ENCODE peak calls at places on chromosome 4, in six cellular contexts. O, P, X, C, L and J are unnamed samples.

GRCh38 chr4:41745292-41746024 is 3.1 kb downstream of the PHOX2B start:
- DNase-seq in O (no peak), P (no peak), X (no peak), C (no peak), L (no peak), J (no peak)

GRCh38 chr4:78629991-78630541 is 78.5 kb downstream of the ANXA3 start:
- DNase-seq in O (peak; percentile 28), P (no peak), X (no peak), C (no peak), L (no peak), J (no peak)

GRCh38 chr4:96685691-96686090 is 845.8 kb downstream of the PDHA2 start:
- DNase-seq in O (no peak), P (no peak), X (no peak), C (no peak), L (no peak), J (no peak)

GRCh38 chr4:137623013-137623412 is 90.7 kb upstream of the PCDH18 start:
- DNase-seq in O (no peak), P (no peak), X (no peak), C (peak; percentile 2), L (no peak), J (no peak)

GRCh38 chr4:145218251-145218650 is 37.9 kb upstream of the OTUD4 start:
- DNase-seq in O (no peak), P (peak; percentile 20), X (no peak), C (no peak), L (no peak), J (no peak)

GRCh38 chr4:76690906-76691275 is 207.1 kb downstream of the SOWAHB start:
- DNase-seq in O (no peak), P (no peak), X (no peak), C (no peak), L (no peak), J (no peak)

GRCh38 chr4:157992038-157992706 is 180.7 kb downstream of the GASK1B start:
- DNase-seq in O (peak; percentile 11), P (no peak), X (no peak), C (peak; percentile 60), L (peak; percentile 73), J (peak; percentile 38)

GRCh38 chr4:19776021-19776459 is 475.7 kb upstream of the SLIT2 start:
- DNase-seq in O (no peak), P (no peak), X (peak; percentile 10), C (no peak), L (peak; percentile 84), J (no peak)

GRCh38 chr4:141660880-141661279 is 24.5 kb downstream of the IL15 start:
- DNase-seq in O (no peak), P (no peak), X (no peak), C (no peak), L (no peak), J (no peak)

GRCh38 chr4:2714071-2714770 is 41.9 kb downstream of the TNIP2 start:
- DNase-seq in O (no peak), P (no peak), X (no peak), C (no peak), L (no peak), J (no peak)

GRCh38 chr4:84381759-84382158 is 117.3 kb downstream of the NKX6-1 start:
- DNase-seq in O (no peak), P (no peak), X (no peak), C (no peak), L (no peak), J (no peak)

GRCh38 chr4:159551268-159551667 is 448.4 kb downstream of the RAPGEF2 start:
- DNase-seq in O (no peak), P (no peak), X (no peak), C (no peak), L (no peak), J (no peak)

GRCh38 chr4:53199356-53199755 is 166.5 kb downstream of the SCFD2 start:
- DNase-seq in O (no peak), P (no peak), X (no peak), C (no peak), L (no peak), J (no peak)
- TF ChIP-seq ZNF274 in O (no peak), P (no peak), X (no peak), C (no peak), L (no peak), J (no peak)

GRCh38 chr4:146398896-146399443 is 122.8 kb downstream of the SLC10A7 start:
- DNase-seq in O (no peak), P (no peak), X (no peak), C (no peak), L (no peak), J (no peak)
- H3K4me1 ChIP-seq in O (peaks cover 6% of the 10 kb centered on the region), P (no peaks in the 10 kb centered on the region), X (no peaks in the 10 kb centered on the region), C (no peaks in the 10 kb centered on the region), L (no peaks in the 10 kb centered on the region), J (no peaks in the 10 kb centered on the region)

GRCh38 chr4:743463-744211 is 38.0 kb downstream of the PCGF3 start:
- DNase-seq in O (no peak), P (no peak), X (no peak), C (no peak), L (no peak), J (no peak)

GRCh38 chr4:742096-742741 is 36.6 kb downstream of the PCGF3 start:
- DNase-seq in O (no peak), P (no peak), X (no peak), C (no peak), L (no peak), J (no peak)

GRCh38 chr4:744212-744841 is 38.7 kb downstream of the PCGF3 start:
- DNase-seq in O (no peak), P (no peak), X (no peak), C (no peak), L (no peak), J (no peak)

GRCh38 chr4:740656-741282 is 35.1 kb downstream of the PCGF3 start:
- DNase-seq in O (no peak), P (no peak), X (no peak), C (no peak), L (no peak), J (no peak)

GRCh38 chr4:742742-743311 is 37.2 kb downstream of the PCGF3 start:
- DNase-seq in O (peak; percentile 75), P (no peak), X (no peak), C (peak; percentile 30), L (peak; percentile 13), J (peak; percentile 33)
- TF ChIP-seq ZNF274 in O (no peak), P (no peak), X (no peak), C (no peak), L (no peak), J (no peak)

DNA sequence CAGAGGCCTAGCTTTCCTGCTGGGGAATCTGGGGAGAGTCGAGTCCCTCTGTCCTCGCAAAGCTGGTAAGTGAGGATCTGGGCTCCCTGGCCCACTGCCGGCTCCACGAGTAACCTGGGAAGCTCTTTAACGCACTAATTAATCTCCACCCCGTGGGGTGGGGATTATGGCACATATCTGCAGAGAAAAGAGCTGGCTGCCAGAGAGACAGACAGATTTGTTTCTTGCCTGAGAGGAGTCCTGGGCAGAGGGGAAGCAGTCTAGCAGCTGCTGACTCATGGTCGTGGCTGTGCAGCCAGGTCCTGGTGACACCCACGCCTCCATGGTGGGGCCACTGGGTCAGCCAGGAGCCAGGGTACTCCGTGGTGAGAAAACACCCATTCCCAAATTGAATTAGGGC is 14.0 kb downstream of the SORCS2 start:
- DNase-seq in O (peak; percentile 35), P (no peak), X (no peak), C (no peak), L (no peak), J (no peak)
- H3K4me1 ChIP-seq in O (peaks cover 6% of the 10 kb centered on the region), P (no peaks in the 10 kb centered on the region), X (no peaks in the 10 kb centered on the region), C (no peaks in the 10 kb centered on the region), L (peaks cover 23% of the 10 kb centered on the region), J (peaks cover 20% of the 10 kb centered on the region)